ENCODE peak calls at places on chromosome 13, in four cellular contexts. U, T, K and M are unnamed samples.

GRCh38 chr13:30898721-30899188 is 7.3 kb upstream of the MEDAG start:
- DNase-seq in T (peak), U (no peak), K (no peak), M (no peak)

GRCh38 chr13:98389319-98389718 is 187.6 kb downstream of the STK24 start:
- DNase-seq in T (no peak), K (no peak), U (no peak), M (no peak)

GRCh38 chr13:21336609-21337008 is 122.5 kb downstream of the ZDHHC20 start:
- DNase-seq in U (no peak), T (no peak), K (no peak), M (no peak)

GRCh38 chr13:63190219-63190618 is 1774.6 kb upstream of the PCDH20 start:
- DNase-seq in T (no peak), K (no peak), U (no peak), M (no peak)

GRCh38 chr13:22143671-22144070 is 472.8 kb downstream of the FGF9 start:
- DNase-seq in U (no peak), K (no peak), T (no peak), M (no peak)

GRCh38 chr13:71320452-71320851 is 546.6 kb downstream of the DACH1 start:
- DNase-seq in T (peak), U (no peak), K (peak), M (peak)

GRCh38 chr13:25744176-25744575 is 307.6 kb downstream of the SHISA2 start:
- DNase-seq in T (no peak), K (no peak), U (no peak), M (no peak)

GRCh38 chr13:99312493-99312883 is 5.3 kb upstream of the GPR183 start:
- DNase-seq in U (no peak), T (no peak), K (no peak), M (peak)

GRCh38 chr13:106569233-106570095 is 1.5 kb upstream of the ARGLU1 start:
- DNase-seq in T (no peak), K (no peak), U (no peak), M (no peak)

GRCh38 chr13:108218044-108218974 is at the start of gene ABHD13:
- DNase-seq in U (peak), T (peak), K (peak), M (peak)
- TF ChIP-seq POLR2A in U (peak), T (peak), K (peak), M (peak)

GRCh38 chr13:91740811-91741210 is 342.4 kb downstream of the GPC5 start:
- DNase-seq in T (no peak), U (no peak), K (no peak), M (no peak)
- TF ChIP-seq MYC in T (no peak), U (no peak), K (no peak), M (no peak)

GRCh38 chr13:102400619-102401125 is 1.2 kb downstream of the FGF14 start:
- DNase-seq in U (no peak), K (no peak), T (no peak), M (no peak)
- TF ChIP-seq POLR2A in U (no peak), K (no peak), T (no peak), M (no peak)

GRCh38 chr13:48402325-48402962 is 10.5 kb downstream of the LPAR6 start:
- DNase-seq in K (no peak), T (no peak), U (no peak), M (no peak)
- TF ChIP-seq MYC in K (no peak), T (no peak), U (no peak), M (no peak)

GRCh38 chr13:110712849-110713641 is 455 bp upstream of the ING1 start:
- DNase-seq in T (peak), U (peak), K (peak), M (peak)
- TF ChIP-seq POLR2A in T (peak), U (peak), K (peak), M (peak)

DNA sequence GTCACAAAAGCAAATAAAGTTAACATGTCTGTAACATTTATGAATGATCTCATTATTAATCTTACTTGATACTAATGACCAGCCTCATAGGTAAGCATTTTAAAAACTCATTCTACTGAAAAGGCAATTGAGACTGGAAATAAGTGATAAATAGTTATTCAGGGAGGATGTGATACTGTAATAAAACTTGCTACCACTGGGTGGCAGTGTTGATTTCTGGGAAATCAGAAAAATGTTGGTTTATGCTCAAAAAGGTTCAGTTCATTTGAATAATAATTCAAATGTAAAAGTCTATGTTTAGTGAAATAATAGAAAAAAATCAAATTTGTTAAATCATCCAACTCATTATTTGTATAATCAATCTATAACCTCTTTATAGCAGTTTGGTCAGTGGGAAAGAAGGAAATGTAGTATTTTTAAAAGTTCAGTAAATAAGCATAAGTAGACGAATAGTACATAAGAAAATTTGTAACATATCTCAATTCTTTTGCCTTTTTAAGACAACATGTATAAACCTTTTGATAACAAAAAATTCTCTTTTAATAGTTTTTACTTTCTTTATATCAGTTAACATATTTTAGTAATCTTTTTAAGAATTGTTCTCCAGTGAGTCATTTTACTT is 9.6 kb downstream of the ABHD13 start:
- DNase-seq in T (peak), K (peak), U (no peak), M (peak)
- TF ChIP-seq MYC in T (no peak), K (no peak), U (no peak), M (peak)

GRCh38 chr13:113657851-113658741 is at the start of gene ATP4B:
- DNase-seq in U (no peak), K (no peak), T (no peak), M (no peak)

GRCh38 chr13:113661506-113661905 is 3.5 kb upstream of the ATP4B start:
- DNase-seq in U (no peak), K (no peak), T (no peak), M (no peak)

GRCh38 chr13:113660066-113660465 is 2.1 kb upstream of the ATP4B start:
- DNase-seq in K (no peak), T (no peak), U (no peak), M (no peak)

GRCh38 chr13:113658836-113659235 is 838 bp upstream of the ATP4B start:
- DNase-seq in U (no peak), K (no peak), T (no peak), M (no peak)

DNA sequence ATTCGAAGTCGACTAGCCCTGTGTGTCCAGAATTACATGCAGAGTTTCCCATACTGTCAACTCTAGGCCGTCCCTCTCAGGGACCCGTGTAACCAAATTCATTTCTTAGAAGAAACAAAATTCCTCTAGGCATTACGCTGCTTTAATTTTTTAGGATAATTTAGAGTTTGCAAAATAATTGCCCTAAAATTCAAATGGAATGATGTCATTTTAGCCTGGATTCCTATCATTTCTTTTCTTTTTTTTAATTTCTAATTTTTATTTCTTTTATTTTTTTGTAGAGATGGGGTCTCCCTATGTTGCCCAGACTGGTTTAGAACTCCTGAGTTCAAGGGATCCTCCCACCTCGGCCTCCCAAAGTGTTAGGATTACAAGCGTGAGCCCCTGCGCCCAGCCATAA is 1.3 kb upstream of the ATP4B start:
- DNase-seq in T (no peak), U (no peak), K (no peak), M (no peak)
- TF ChIP-seq POLR2A in T (no peak), U (no peak), K (no peak), M (no peak)